ENCODE peak calls at places on chromosomes 12 and 14, in five cellular contexts. Z is GM23338, M is lower lobe of right lung, B is fibroblast of the aortic adventitia, N is endodermal cell. R is an unnamed sample.

GRCh38 chr12:75291014-75291413 is 39.1 kb downstream of the CAPS2 start:
- DNase-seq in B (no peak), M (no peak), Z (no peak), N (no peak), R (no peak)

GRCh38 chr12:6943387-6943718 is 263 bp upstream of the RNU7-1 start:
- DNase-seq in B (peak), M (peak), Z (peak), N (peak), R (peak)

GRCh38 chr12:12323606-12324005 is 26.4 kb downstream of the MANSC1 start:
- DNase-seq in B (no peak), M (no peak), N (no peak), Z (no peak), R (no peak)

GRCh38 chr12:116361404-116362223 is 84.1 kb upstream of the MED13L start:
- DNase-seq in B (no peak), Z (no peak), M (no peak), N (no peak), R (peak)

GRCh38 chr12:93689076-93689834 is 12.1 kb downstream of the CRADD start:
- DNase-seq in B (no peak), M (no peak), Z (no peak), N (no peak), R (no peak)

GRCh38 chr14:22872833-22873520 is 1.4 kb downstream of the LRP10 start:
- DNase-seq in M (peak), Z (no peak), B (no peak), N (no peak), R (no peak)

GRCh38 chr14:102292446-102292845 is 12.5 kb downstream of the MOK start:
- DNase-seq in B (no peak), M (no peak), Z (no peak), N (no peak), R (no peak)

GRCh38 chr12:44015333-44015941 is 179.6 kb downstream of the TMEM117 start:
- DNase-seq in N (no peak), B (peak), Z (peak), M (no peak), R (peak)

GRCh38 chr12:107092669-107093546 is 441 bp downstream of the CRY1 start:
- DNase-seq in B (peak), M (peak), Z (peak), N (peak), R (no peak)

GRCh38 chr14:96105921-96106441 is 66.8 kb downstream of the C14orf132 start:
- DNase-seq in M (no peak), Z (no peak), N (no peak), B (peak), R (no peak)

GRCh38 chr12:132222096-132222807 is 78.0 kb downstream of the NOC4L start:
- DNase-seq in N (peak), M (peak), B (no peak), Z (peak), R (no peak)

GRCh38 chr12:32466187-32466586 is 66.8 kb downstream of the FGD4 start:
- DNase-seq in Z (no peak), N (no peak), M (no peak), B (no peak), R (no peak)

GRCh38 chr12:2383276-2384028 is 330.7 kb downstream of the CACNA1C start:
- DNase-seq in N (peak), M (peak), B (no peak), Z (no peak), R (no peak)

GRCh38 chr14:37969511-37969979 is 238.2 kb upstream of the SSTR1 start:
- DNase-seq in B (no peak), M (no peak), N (peak), Z (no peak), R (no peak)

GRCh38 chr12:109753959-109754358 is 40.3 kb downstream of the FAM222A start:
- DNase-seq in N (peak), Z (no peak), B (no peak), M (no peak), R (no peak)

GRCh38 chr12:94504386-94504785 is 44.7 kb upstream of the CEP83 start:
- DNase-seq in B (no peak), N (no peak), Z (no peak), M (no peak), R (no peak)

GRCh38 chr12:103505371-103506236 is 9.8 kb upstream of the C12orf42 start:
- DNase-seq in M (no peak), N (no peak), B (no peak), Z (no peak), R (no peak)

GRCh38 chr12:110861729-110862128 is 14.9 kb downstream of the CCDC63 start:
- DNase-seq in Z (peak), M (no peak), N (peak), B (no peak), R (no peak)

GRCh38 chr12:28172434-28173030 is 17.7 kb upstream of the CCDC91 start:
- DNase-seq in N (peak), B (peak), Z (peak), M (no peak), R (peak)

GRCh38 chr14:71324767-71325272 is 417.6 kb downstream of the PCNX1 start:
- DNase-seq in B (no peak), N (peak), M (no peak), Z (peak), R (no peak)

GRCh38 chr12:77841467-77842054 is 10.9 kb downstream of the NAV3 start:
- DNase-seq in M (no peak), Z (no peak), N (no peak), B (no peak), R (no peak)

GRCh38 chr14:61719344-61720301 is 24.3 kb downstream of the HIF1A start:
- DNase-seq in Z (no peak), M (no peak), N (no peak), B (no peak), R (no peak)
- H3K4me3 ChIP-seq in Z (no peak), M (no peak), N (no peak), B (no peak), R (peak)

GRCh38 chr12:53456654-53457366 is 4.9 kb downstream of the PCBP2 start:
- DNase-seq in N (no peak), Z (no peak), M (no peak), B (no peak), R (no peak)

GRCh38 chr12:53452159-53453077 is 516 bp downstream of the PCBP2 start:
- DNase-seq in N (peak), Z (peak), M (peak), B (peak), R (peak)

GRCh38 chr12:53454710-53455109 is 2.8 kb downstream of the PCBP2 start:
- DNase-seq in B (no peak), M (no peak), N (no peak), Z (no peak), R (no peak)

GRCh38 chr12:53451661-53452158 is at the start of gene PCBP2:
- DNase-seq in Z (peak), B (peak), N (peak), M (peak), R (peak)

DNA sequence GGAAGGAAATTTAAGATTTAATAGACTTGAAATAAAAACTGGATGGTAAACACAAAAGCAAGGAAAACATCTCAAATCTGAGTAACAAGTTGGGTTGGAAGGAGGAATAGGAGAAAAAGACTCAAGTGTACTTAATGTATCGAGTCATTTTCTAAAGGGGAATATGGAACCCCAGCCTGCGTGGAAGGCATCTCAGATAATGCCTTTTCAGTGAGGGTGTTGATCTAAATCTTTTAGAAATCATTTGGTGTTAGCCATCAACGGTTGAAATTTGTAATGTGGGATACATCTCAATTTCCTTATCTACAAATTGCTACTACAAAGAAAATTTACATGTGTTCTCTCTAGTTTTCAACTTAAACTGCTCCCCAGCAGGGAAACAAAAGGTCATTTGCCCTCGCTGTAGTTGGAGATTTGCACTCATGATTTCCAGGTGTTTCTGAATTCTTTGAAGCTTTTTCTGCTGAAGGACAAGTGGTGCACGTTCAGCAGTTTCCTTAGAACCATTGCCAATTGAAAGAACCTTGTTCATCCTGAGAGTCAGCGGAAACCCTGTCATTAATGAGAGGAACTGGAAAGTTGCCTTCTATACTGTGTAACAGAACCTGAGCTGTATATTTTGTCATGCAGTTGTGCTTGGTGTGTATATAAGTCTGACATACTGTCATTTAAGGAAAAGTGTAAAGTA is 2.2 kb downstream of the PCBP2 start:
- DNase-seq in N (no peak), M (no peak), Z (no peak), B (no peak), R (no peak)
- H3K4me3 ChIP-seq in N (peak), M (peak), Z (peak), B (peak), R (peak)

DNA sequence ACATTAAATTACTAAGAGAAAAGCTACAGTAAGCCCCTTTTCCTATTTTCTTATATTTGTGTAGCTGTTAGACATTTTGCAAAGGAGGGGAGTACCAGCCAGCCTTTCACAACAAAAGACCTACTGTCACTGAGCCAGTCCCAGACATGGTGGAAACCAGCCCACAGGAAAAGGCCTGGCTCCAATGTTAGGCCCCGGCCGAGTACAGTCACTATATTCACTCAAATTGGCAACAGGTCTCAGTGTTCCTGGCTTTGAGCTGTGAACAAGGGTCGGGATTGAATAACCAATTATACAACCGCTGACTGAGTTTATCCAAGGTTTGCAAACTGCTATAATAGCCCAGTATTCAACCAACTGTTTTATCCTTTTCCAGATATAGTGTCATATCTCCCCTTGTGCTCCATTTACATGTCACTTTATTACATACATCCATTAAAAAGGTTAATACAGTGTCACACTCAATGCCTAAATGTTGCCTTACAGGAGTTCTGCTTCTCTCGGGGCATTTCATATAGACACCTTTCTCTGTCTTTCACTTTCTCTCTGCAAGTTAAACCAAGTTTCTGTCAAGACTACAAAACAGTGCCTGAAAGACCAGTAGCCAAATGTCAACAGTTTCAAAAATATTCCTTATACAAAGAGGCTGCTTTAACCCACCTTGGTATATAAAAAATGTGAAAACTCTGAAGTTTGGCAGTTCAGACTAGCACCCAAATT is 178.1 kb downstream of the SOX5 start:
- DNase-seq in B (peak), N (no peak), M (no peak), Z (no peak), R (no peak)
- H3K4me3 ChIP-seq in B (no peak), N (no peak), M (no peak), Z (no peak), R (no peak)

GRCh38 chr14:101119830-101120571 is 216.5 kb upstream of the RTL1 start:
- DNase-seq in N (peak), B (peak), Z (peak), M (no peak), R (no peak)
- H3K4me3 ChIP-seq in N (no peak), B (no peak), Z (no peak), M (peak), R (no peak)

R was measured in skeletal muscle cell.